ENCODE peak calls at places on chromosomes 13 and 19, in six cellular contexts. J is EL; S is stimulated activated CD4-positive, alpha-beta T cell treated with anti-CD3 and anti-CD28 coated beads, Interleukin-2, amount 100 ng/mL, for 48 hours; U is stimulated activated CD8-positive, alpha-beta memory T cell treated with anti-CD3 and anti-CD28 coated beads, Interleukin-2, amount 100 ng/mL, for 1 hour; E is right lobe of liver; A is MV-4-11. D is an unnamed sample.

GRCh38 chr19:10390652-10391286 is 10.4 kb upstream of the TYK2 start:
- DNase-seq in U (peak), A (peak), E (peak), J (peak), S (peak), D (peak)

GRCh38 chr13:67155898-67156717 is 74.0 kb downstream of the PCDH9 start:
- DNase-seq in E (no peak), U (no peak), J (no peak), A (no peak), S (no peak), D (no peak)

GRCh38 chr13:34462843-34463242 is 479.2 kb upstream of the NBEA start:
- DNase-seq in S (no peak), A (no peak), E (no peak), U (no peak), J (peak), D (no peak)

GRCh38 chr13:40490086-40490723 is 176.2 kb downstream of the FOXO1 start:
- DNase-seq in E (no peak), A (no peak), U (no peak), S (peak), J (no peak), D (no peak)

GRCh38 chr13:30906411-30906990 is 430 bp downstream of the MEDAG start:
- DNase-seq in A (no peak), E (no peak), S (no peak), U (no peak), J (no peak), D (no peak)

GRCh38 chr19:17450264-17451075 is 2.0 kb upstream of the TMEM221 start:
- DNase-seq in U (no peak), E (no peak), J (no peak), S (peak), A (peak), D (peak)

GRCh38 chr19:35509018-35509652 is 4.3 kb downstream of the DMKN start:
- DNase-seq in E (no peak), S (no peak), A (no peak), J (no peak), U (peak), D (no peak)

GRCh38 chr13:78030351-78030750 is 111.7 kb upstream of the EDNRB start:
- DNase-seq in E (no peak), A (no peak), S (no peak), U (no peak), J (no peak), D (no peak)

GRCh38 chr19:45161715-45162463 is 1.1 kb upstream of the NKPD1 start:
- DNase-seq in U (no peak), S (no peak), A (no peak), J (peak), E (peak), D (no peak)

GRCh38 chr19:13987101-13987890 is 18.8 kb downstream of the RFX1 start:
- DNase-seq in A (peak), S (no peak), J (no peak), U (no peak), E (no peak), D (peak)

GRCh38 chr19:35212241-35212640 is 16.3 kb downstream of the FAM187B start:
- DNase-seq in E (no peak), U (no peak), S (no peak), A (no peak), J (no peak), D (no peak)

GRCh38 chr13:50989476-50989875 is 79.9 kb downstream of the RNASEH2B start:
- DNase-seq in S (no peak), A (no peak), J (no peak), E (no peak), U (no peak), D (no peak)

GRCh38 chr19:39506944-39507714 is 7.8 kb upstream of the SELENOV start:
- DNase-seq in S (peak), J (peak), U (peak), A (peak), E (no peak), D (no peak)

GRCh38 chr19:1668339-1669123 is 16.1 kb upstream of the TCF3 start:
- DNase-seq in U (no peak), J (peak), E (no peak), A (no peak), S (no peak), D (no peak)

GRCh38 chr19:29681422-29682235 is 16.4 kb downstream of the PLEKHF1 start:
- DNase-seq in J (no peak), E (no peak), S (no peak), A (no peak), U (no peak), D (no peak)

GRCh38 chr13:32202268-32202667 is 112.9 kb downstream of the ZAR1L start:
- DNase-seq in U (no peak), A (no peak), E (no peak), S (no peak), J (no peak), D (no peak)

GRCh38 chr13:93388701-93389100 is 162.1 kb downstream of the GPC6 start:
- DNase-seq in E (no peak), U (no peak), A (no peak), S (no peak), J (peak), D (no peak)

GRCh38 chr19:38211206-38211605 is 12.8 kb downstream of the DPF1 start:
- DNase-seq in S (no peak), J (no peak), A (no peak), U (no peak), E (no peak), D (no peak)

GRCh38 chr19:13095393-13095784 is 7.3 kb downstream of the LYL1 start:
- DNase-seq in U (no peak), E (peak), S (no peak), A (no peak), J (no peak), D (no peak)

GRCh38 chr13:112079696-112080095 is 12.7 kb downstream of the SOX1 start:
- DNase-seq in U (no peak), A (no peak), J (no peak), E (no peak), S (no peak), D (no peak)

GRCh38 chr13:36839281-36839680 is 20.3 kb downstream of the RFXAP start:
- DNase-seq in J (no peak), A (no peak), S (no peak), E (no peak), U (no peak), D (no peak)

GRCh38 chr19:11486661-11487503 is 6.0 kb upstream of the ELAVL3 start:
- DNase-seq in J (no peak), A (no peak), U (no peak), E (no peak), S (no peak), D (no peak)

GRCh38 chr13:45092668-45093067 is 27.6 kb upstream of the GTF2F2 start:
- DNase-seq in A (peak), U (no peak), J (peak), S (no peak), E (no peak), D (no peak)

GRCh38 chr19:57667220-57667619 is 1.5 kb upstream of the ZSCAN4 start:
- DNase-seq in E (no peak), J (no peak), S (no peak), A (no peak), U (no peak), D (no peak)

GRCh38 chr19:31944286-31944685 is 401.1 kb upstream of the ZNF507 start:
- DNase-seq in E (no peak), S (no peak), A (no peak), J (no peak), U (no peak), D (no peak)

GRCh38 chr19:18853755-18854427 is 22.1 kb downstream of the UPF1 start:
- DNase-seq in J (no peak), S (no peak), U (no peak), E (no peak), A (peak), D (no peak)

GRCh38 chr13:19181621-19182485 is at the start of gene TUBA3C:
- DNase-seq in S (no peak), A (no peak), J (no peak), E (no peak), U (no peak), D (no peak)

GRCh38 chr13:31012285-31013024 is 80.0 kb downstream of the TEX26 start:
- DNase-seq in E (no peak), A (peak), J (peak), S (no peak), U (no peak), D (no peak)

GRCh38 chr13:78787189-78787588 is 128.2 kb upstream of the OBI1 start:
- DNase-seq in A (no peak), E (peak), S (no peak), U (no peak), J (no peak), D (no peak)

GRCh38 chr19:940591-941291 is 14.9 kb downstream of the ARID3A start:
- DNase-seq in J (peak), S (peak), U (peak), A (no peak), E (peak), D (no peak)

GRCh38 chr13:96900992-96901391 is 93.3 kb downstream of the OXGR1 start:
- DNase-seq in U (no peak), J (no peak), S (no peak), E (no peak), A (no peak), D (no peak)

GRCh38 chr19:51799311-51799997 is 4.5 kb downstream of the FPR3 start:
- DNase-seq in A (peak), S (no peak), U (no peak), J (peak), E (peak), D (no peak)

D was measured in KG1.